ENCODE peak calls at places on chromosome 20, in five cellular contexts. X, T, C, L and Q are unnamed samples. For H3K4me1, the result is how much of the 10 kb centered on the place peaks cover.

GRCh38 chr20:41245086-41245707 is 72.3 kb downstream of the ZHX3 start:
- DNase-seq in X (no peak), C (no peak), T (peak), L (no peak), Q (no peak)

GRCh38 chr20:137668-138131 is 4.7 kb upstream of the DEFB126 start:
- DNase-seq in L (no peak), C (no peak), T (no peak), X (no peak), Q (no peak)

GRCh38 chr20:41119593-41120561 is 17.5 kb upstream of the PLCG1 start:
- DNase-seq in C (no peak), X (no peak), L (no peak), T (no peak), Q (no peak)

GRCh38 chr20:43761396-43762340 is 34.9 kb upstream of the GTSF1L start:
- DNase-seq in X (no peak), L (no peak), T (no peak), C (no peak), Q (no peak)

GRCh38 chr20:38202153-38202981 is 37.3 kb upstream of the TGM2 start:
- DNase-seq in T (no peak), X (no peak), L (no peak), C (no peak), Q (no peak)

GRCh38 chr20:51759769-51760510 is 8.2 kb downstream of the ATP9A start:
- DNase-seq in L (no peak), C (no peak), T (no peak), X (no peak), Q (no peak)

GRCh38 chr20:50242863-50243609 is 52.4 kb downstream of the CEBPB start:
- DNase-seq in L (no peak), X (peak), C (no peak), T (no peak), Q (no peak)

GRCh38 chr20:57432874-57433491 is 41.8 kb downstream of the RBM38 start:
- DNase-seq in L (peak), X (peak), T (no peak), C (no peak), Q (no peak)

GRCh38 chr20:57259179-57260021 is 7.0 kb downstream of the BMP7 start:
- DNase-seq in X (no peak), C (no peak), L (no peak), T (no peak), Q (no peak)

GRCh38 chr20:77231-77630 is 10.2 kb upstream of the DEFB125 start:
- DNase-seq in C (no peak), L (no peak), X (no peak), T (no peak), Q (no peak)

GRCh38 chr20:33281550-33282146 is 1.4 kb upstream of the BPIFB1 start:
- DNase-seq in C (no peak), T (no peak), L (no peak), X (no peak), Q (no peak)

GRCh38 chr20:18504479-18505060 is 3.2 kb upstream of the SEC23B start:
- DNase-seq in L (no peak), T (no peak), C (no peak), X (no peak), Q (no peak)

GRCh38 chr20:42714298-42715141 is 475.2 kb downstream of the PTPRT start:
- DNase-seq in L (no peak), T (no peak), X (no peak), C (no peak), Q (no peak)

GRCh38 chr20:31572042-31572700 is 32.9 kb upstream of the ID1 start:
- DNase-seq in L (no peak), T (no peak), X (no peak), C (no peak), Q (no peak)

GRCh38 chr20:44092551-44093248 is 94.3 kb downstream of the JPH2 start:
- DNase-seq in X (no peak), L (no peak), C (no peak), T (peak), Q (no peak)

GRCh38 chr20:17014217-17014616 is 212.6 kb upstream of the PCSK2 start:
- DNase-seq in C (no peak), L (no peak), X (no peak), T (no peak), Q (no peak)

GRCh38 chr20:10783660-10784336 is 110.0 kb upstream of the JAG1 start:
- DNase-seq in C (no peak), T (no peak), X (no peak), L (no peak), Q (no peak)

GRCh38 chr20:15767636-15768369 is 805.4 kb downstream of the KIF16B start:
- DNase-seq in L (no peak), T (no peak), C (no peak), X (no peak), Q (no peak)

GRCh38 chr20:5195655-5196054 is 68.8 kb downstream of the CDS2 start:
- DNase-seq in X (no peak), T (no peak), L (no peak), C (no peak), Q (no peak)

GRCh38 chr20:50475879-50476292 is 34.3 kb upstream of the PTPN1 start:
- DNase-seq in T (no peak), X (no peak), L (no peak), C (no peak), Q (no peak)

GRCh38 chr20:5865604-5866003 is 84.7 kb downstream of the TRMT6 start:
- DNase-seq in X (no peak), T (no peak), L (no peak), C (no peak), Q (no peak)

GRCh38 chr20:40718214-40718949 is 29.3 kb upstream of the MAFB start:
- DNase-seq in C (no peak), T (no peak), X (no peak), L (no peak), Q (no peak)

GRCh38 chr20:598133-598881 is 11.8 kb downstream of the TCF15 start:
- DNase-seq in T (no peak), L (no peak), X (peak), C (no peak), Q (no peak)

GRCh38 chr20:46491354-46491753 is 22.0 kb downstream of the ZNF334 start:
- DNase-seq in C (no peak), L (no peak), T (no peak), X (no peak), Q (no peak)

GRCh38 chr20:17953935-17954334 is 14.7 kb downstream of the SNX5 start:
- DNase-seq in C (no peak), L (no peak), X (no peak), T (no peak), Q (no peak)

GRCh38 chr20:63073051-63073737 is 66.4 kb upstream of the BHLHE23 start:
- DNase-seq in X (peak), T (no peak), L (no peak), C (no peak), Q (no peak)

GRCh38 chr20:63072231-63072791 is 65.5 kb upstream of the BHLHE23 start:
- DNase-seq in X (peak), L (no peak), C (no peak), T (no peak), Q (no peak)

GRCh38 chr20:63070301-63070625 is 63.5 kb upstream of the BHLHE23 start:
- DNase-seq in X (peak), C (no peak), L (no peak), T (no peak), Q (no peak)

GRCh38 chr20:63070771-63071540 is 64.2 kb upstream of the BHLHE23 start:
- DNase-seq in L (no peak), C (no peak), T (no peak), X (peak), Q (no peak)

DNA sequence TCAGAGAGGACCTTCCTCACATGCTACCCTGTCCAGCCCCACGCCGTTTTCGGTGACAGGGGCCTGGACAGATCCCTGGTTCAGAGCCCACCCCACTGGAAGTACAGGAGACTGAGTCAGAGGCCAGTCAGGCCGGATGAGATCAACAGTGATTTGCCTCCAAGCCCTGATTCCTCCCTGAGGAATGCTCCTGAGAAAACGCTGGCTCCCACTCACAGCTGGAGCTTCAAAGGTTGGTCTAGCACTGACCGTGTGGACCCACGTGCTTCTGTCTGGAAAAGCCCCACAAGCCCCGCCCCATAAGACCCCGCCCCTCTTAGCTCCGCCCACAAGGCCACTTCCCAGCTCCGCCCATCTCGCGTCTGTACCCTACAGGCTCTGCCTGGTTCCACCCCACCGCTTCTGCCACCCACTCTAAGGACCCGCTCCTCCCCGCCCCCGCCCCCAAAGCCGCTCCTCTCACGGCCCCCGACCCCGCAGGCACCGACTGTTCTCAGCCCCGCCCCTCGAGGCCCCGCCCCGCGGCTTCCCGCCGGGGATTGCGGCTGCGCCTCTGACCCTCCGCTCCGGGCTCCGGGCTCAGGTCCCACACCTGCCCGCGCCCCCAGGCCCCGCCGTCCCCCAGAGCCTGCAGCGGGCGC is 64.9 kb upstream of the BHLHE23 start:
- DNase-seq in T (no peak), C (peak), X (peak), L (no peak), Q (no peak)
- H3K4me3 ChIP-seq in T (no peak), C (no peak), X (no peak), L (no peak), Q (no peak)

DNA sequence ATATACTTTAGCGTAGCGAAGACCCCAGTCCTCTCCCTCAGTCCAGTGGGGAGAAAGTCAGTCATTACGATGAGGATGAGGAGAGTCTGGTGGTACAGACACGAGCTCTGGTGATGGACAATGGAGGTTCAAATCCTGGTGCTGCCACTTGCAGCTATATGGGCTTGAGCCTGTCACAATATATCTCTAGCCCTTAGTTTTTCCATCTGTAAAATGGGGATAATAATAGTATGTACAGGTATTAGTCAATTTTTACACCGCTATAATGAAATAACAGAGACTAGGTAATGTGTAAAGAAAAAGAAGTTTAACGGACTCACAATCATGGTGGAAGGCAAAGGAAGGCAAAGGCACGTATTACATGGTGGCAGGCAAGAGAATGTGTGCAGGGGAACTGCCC is 237.9 kb downstream of the BCAS1 start:
- DNase-seq in T (no peak), C (no peak), L (no peak), X (no peak), Q (no peak)
- H3K4me1 ChIP-seq in T (under half), C (under half), L (half or more), X (under half), Q (under half)

GRCh38 chr20:3888622-3889488 is at the start of gene PANK2:
- DNase-seq in L (peak), C (peak), T (peak), X (peak), Q (peak)

GRCh38 chr20:3887870-3888614 is 1.1 kb upstream of the PANK2 start:
- DNase-seq in X (no peak), L (no peak), T (no peak), C (no peak), Q (no peak)

GRCh38 chr20:3890410-3890751 is 1.2 kb downstream of the PANK2 start:
- DNase-seq in T (no peak), L (no peak), C (no peak), X (no peak), Q (no peak)

GRCh38 chr20:3889489-3890409 is 562 bp downstream of the PANK2 start:
- DNase-seq in T (no peak), L (no peak), X (peak), C (no peak), Q (peak)

GRCh38 chr20:3890999-3891929 is 2.1 kb downstream of the PANK2 start:
- DNase-seq in L (no peak), X (no peak), T (no peak), C (no peak), Q (no peak)
- H3K4me3 ChIP-seq in L (peak), X (peak), T (peak), C (peak), Q (peak)

DNA sequence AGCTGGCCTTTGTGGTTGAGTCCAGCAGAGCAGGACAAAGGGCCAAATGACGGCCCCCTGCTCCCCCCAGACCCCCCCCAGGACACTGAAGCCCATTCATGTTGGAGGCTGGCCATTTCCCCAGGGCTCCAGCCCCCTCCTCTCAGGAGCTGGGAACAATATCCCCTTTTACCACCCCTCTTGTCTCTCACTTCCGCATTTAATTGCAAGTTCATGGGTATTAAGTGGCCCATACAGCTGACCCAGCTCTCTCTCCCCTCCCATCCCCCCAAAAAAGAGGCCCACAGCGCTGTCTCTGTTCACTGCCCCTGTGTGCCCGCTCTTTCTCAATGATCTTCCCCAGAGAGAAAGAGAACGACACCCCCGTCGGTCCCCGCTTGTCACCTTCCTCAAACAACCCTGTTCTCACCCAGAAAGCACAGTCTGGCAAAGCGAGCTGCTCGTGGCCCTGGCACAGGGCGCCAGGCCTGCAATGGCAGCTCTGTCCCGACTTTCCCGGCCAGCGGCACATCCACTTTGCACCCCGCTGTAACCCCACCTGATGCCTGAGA is 30.4 kb downstream of the PREX1 start:
- DNase-seq in L (no peak), C (no peak), X (no peak), T (no peak), Q (peak)
- H3K4me1 ChIP-seq in L (half or more), C (under half), X (under half), T (half or more), Q (under half)

GRCh38 chr20:59153355-59153681 is 10.3 kb upstream of the ZNF831 start:
- DNase-seq in C (no peak), X (peak), T (no peak), L (no peak), Q (no peak)

GRCh38 chr20:59151820-59152219 is 11.8 kb upstream of the ZNF831 start:
- DNase-seq in X (no peak), C (no peak), T (no peak), L (no peak), Q (no peak)

GRCh38 chr20:59152559-59153354 is 10.9 kb upstream of the ZNF831 start:
- DNase-seq in X (no peak), T (no peak), C (no peak), L (no peak), Q (no peak)

GRCh38 chr20:59154317-59155013 is 9.2 kb upstream of the ZNF831 start:
- DNase-seq in C (no peak), X (no peak), T (no peak), L (no peak), Q (no peak)

GRCh38 chr20:59153832-59154231 is 9.8 kb upstream of the ZNF831 start:
- DNase-seq in X (no peak), C (no peak), L (no peak), T (no peak), Q (no peak)
- H3K4me3 ChIP-seq in X (no peak), C (no peak), L (no peak), T (no peak), Q (no peak)

DNA sequence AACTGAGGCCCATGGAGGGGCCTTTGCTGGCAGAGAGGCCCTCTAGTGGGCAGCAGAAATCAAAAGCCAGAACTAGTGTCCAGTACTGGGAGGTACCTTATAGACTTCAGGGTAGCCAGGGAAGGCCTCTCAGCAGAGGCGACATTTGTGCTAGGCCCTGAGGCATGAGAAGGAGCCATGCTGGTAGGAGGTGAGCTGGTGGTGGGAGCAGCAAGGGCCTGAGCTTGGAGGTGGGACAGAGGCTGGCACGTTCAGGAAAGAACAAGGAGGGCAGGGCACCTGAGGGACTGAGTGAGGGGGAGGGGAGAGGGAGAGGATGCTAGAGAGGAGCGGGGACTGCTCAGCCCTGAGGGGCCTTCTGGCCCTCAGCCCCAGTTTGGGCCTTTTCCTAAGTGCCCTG is 36.6 kb downstream of the DLGAP4 start:
- DNase-seq in L (no peak), T (no peak), C (no peak), X (no peak), Q (no peak)
- H3K4me1 ChIP-seq in L (under half), T (under half), C (under half), X (under half), Q (under half)

GRCh38 chr20:36154696-36155628 is at the start of gene EPB41L1:
- DNase-seq in L (no peak), X (no peak), C (no peak), T (no peak), Q (no peak)
- H3K4me3 ChIP-seq in L (peak), X (peak), C (peak), T (peak), Q (peak)

DNA sequence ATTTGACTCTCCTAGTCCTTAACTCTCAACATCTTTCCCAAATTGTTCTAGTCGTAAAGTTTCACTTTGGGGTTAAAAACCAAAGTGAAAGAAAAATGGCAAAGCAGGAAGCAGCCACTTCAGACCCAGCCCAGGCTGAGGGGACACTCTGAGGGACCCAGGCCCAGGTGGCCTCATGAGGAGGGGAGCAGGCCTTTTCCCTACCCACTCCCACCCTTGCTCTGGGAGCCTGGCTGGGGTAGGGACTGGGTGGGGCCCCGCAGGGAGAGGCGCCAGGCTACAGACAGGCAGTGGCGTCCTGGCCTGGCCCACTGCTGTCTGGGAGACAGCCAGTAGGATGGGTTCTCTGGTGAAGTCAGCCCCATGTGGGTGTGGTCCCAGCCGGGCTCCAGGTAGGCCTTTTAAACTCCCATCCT is 68.7 kb upstream of the MYL9 start:
- DNase-seq in C (no peak), X (peak), T (no peak), L (no peak), Q (no peak)
- H3K4me1 ChIP-seq in C (under half), X (half or more), T (under half), L (under half), Q (half or more)